ENCODE peak calls at places on chromosomes 7 and 10, in seven cellular contexts. C, Y, T, D, X, L and N are unnamed samples. For H3K4me1, the result is how much of the 10 kb centered on the place peaks cover.

GRCh38 chr10:91349381-91349780 is 60.8 kb upstream of the HECTD2 start:
- DNase-seq in C (no peak), Y (no peak), T (no peak), D (peak), X (peak), L (no peak), N (no peak)

GRCh38 chr10:104255244-104255981 is 721 bp downstream of the GSTO1 start:
- DNase-seq in C (no peak), Y (peak), T (peak), D (peak), X (no peak), L (no peak), N (no peak)

GRCh38 chr7:142808802-142809583 is 38.2 kb downstream of the PRSS2 start:
- DNase-seq in C (peak), Y (no peak), T (peak), D (no peak), X (no peak), L (peak), N (no peak)

GRCh38 chr7:44313621-44314031 is 11.8 kb downstream of the CAMK2B start:
- DNase-seq in C (no peak), Y (no peak), T (no peak), D (no peak), X (no peak), L (no peak), N (no peak)

GRCh38 chr7:29328811-29329210 is 134.2 kb downstream of the CHN2 start:
- DNase-seq in C (no peak), Y (no peak), T (no peak), D (peak), X (no peak), L (no peak), N (no peak)

GRCh38 chr7:100546129-100546867 is 7.3 kb downstream of the AGFG2 start:
- DNase-seq in C (no peak), Y (no peak), T (no peak), D (no peak), X (no peak), L (no peak), N (no peak)

GRCh38 chr7:133851416-133851815 is 275.7 kb upstream of the LRGUK start:
- DNase-seq in C (no peak), Y (no peak), T (no peak), D (no peak), X (no peak), L (no peak), N (no peak)

GRCh38 chr10:93468532-93469213 is 13.5 kb downstream of the MYOF start:
- DNase-seq in C (no peak), Y (no peak), T (no peak), D (peak), X (no peak), L (no peak), N (peak)

GRCh38 chr10:82089327-82089726 is 214.3 kb downstream of the NRG3 start:
- DNase-seq in C (no peak), Y (peak), T (no peak), D (no peak), X (no peak), L (no peak), N (no peak)

GRCh38 chr10:77943086-77943901 is 16.7 kb upstream of the DLG5 start:
- DNase-seq in C (no peak), Y (no peak), T (no peak), D (peak), X (no peak), L (peak), N (peak)

GRCh38 chr10:102546606-102547310 is 43.0 kb downstream of the SUFU start:
- DNase-seq in C (no peak), Y (peak), T (no peak), D (peak), X (peak), L (no peak), N (no peak)

GRCh38 chr7:80521809-80522208 is 9.9 kb upstream of the GNAT3 start:
- DNase-seq in C (no peak), Y (no peak), T (no peak), D (no peak), X (no peak), L (no peak), N (no peak)

GRCh38 chr10:23980054-23980453 is 228.9 kb upstream of the KIAA1217 start:
- DNase-seq in C (no peak), Y (no peak), T (no peak), D (no peak), X (no peak), L (no peak), N (no peak)

GRCh38 chr7:140475747-140476333 is 3.5 kb downstream of the MKRN1 start:
- DNase-seq in C (peak), Y (peak), T (peak), D (peak), X (no peak), L (no peak), N (no peak)

GRCh38 chr10:97428572-97428981 is 2.6 kb downstream of the PGAM1 start:
- DNase-seq in C (peak), Y (no peak), T (no peak), D (peak), X (no peak), L (no peak), N (no peak)

GRCh38 chr10:22222236-22223190 is 4.7 kb upstream of the EBLN1 start:
- DNase-seq in C (no peak), Y (no peak), T (no peak), D (no peak), X (no peak), L (no peak), N (no peak)
- H3K4me1 ChIP-seq in C (under half), Y (under half), T (under half), D (under half), X (under half), L (under half), N (under half)

DNA sequence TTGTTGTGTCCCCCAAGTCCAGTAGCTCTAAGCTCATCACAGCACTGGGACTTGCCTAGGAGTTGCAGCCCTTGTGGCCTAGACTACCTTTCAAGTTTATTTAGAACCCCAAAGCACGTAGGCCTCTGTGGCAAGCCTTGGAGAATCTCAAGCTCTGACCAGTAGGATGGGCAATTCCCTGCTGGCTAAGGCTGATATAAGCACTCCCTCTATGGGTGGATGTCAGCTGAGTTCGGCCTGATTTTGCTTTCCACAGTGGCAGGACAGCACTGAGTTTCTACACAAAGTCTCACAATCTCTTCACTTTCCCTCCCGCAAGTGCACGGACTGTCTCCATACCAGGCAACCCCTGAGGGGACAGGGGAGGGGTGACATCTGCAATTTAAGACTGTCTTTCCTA is 886.4 kb upstream of the LRRN3 start:
- DNase-seq in C (no peak), Y (no peak), T (no peak), D (no peak), X (no peak), L (no peak), N (no peak)
- TF ChIP-seq CTCF in C (no peak), Y (no peak), T (peak), D (no peak), X (no peak), L (no peak), N (peak)

GRCh38 chr10:33774857-33775256 is 440.4 kb upstream of the NRP1 start:
- DNase-seq in C (no peak), Y (no peak), T (no peak), D (no peak), X (no peak), L (no peak), N (no peak)

GRCh38 chr10:33777223-33777622 is 442.8 kb upstream of the NRP1 start:
- DNase-seq in C (no peak), Y (no peak), T (no peak), D (no peak), X (no peak), L (no peak), N (no peak)

GRCh38 chr10:33772370-33773331 is 438.2 kb upstream of the NRP1 start:
- DNase-seq in C (no peak), Y (no peak), T (no peak), D (peak), X (no peak), L (no peak), N (no peak)

GRCh38 chr10:33776419-33776818 is 442.0 kb upstream of the NRP1 start:
- DNase-seq in C (no peak), Y (no peak), T (no peak), D (no peak), X (no peak), L (no peak), N (no peak)

GRCh38 chr10:33773895-33774480 is 439.5 kb upstream of the NRP1 start:
- DNase-seq in C (no peak), Y (no peak), T (no peak), D (no peak), X (no peak), L (no peak), N (no peak)
- H3K4me1 ChIP-seq in C (under half), Y (under half), T (under half), D (under half), X (under half), L (under half), N (under half)

GRCh38 chr7:5396542-5396941 is 27.1 kb downstream of the TNRC18 start:
- DNase-seq in C (peak), Y (peak), T (peak), D (peak), X (no peak), L (no peak), N (no peak)
- TF ChIP-seq CTCF in C (peak), Y (no peak), T (peak), D (no peak), X (no peak), L (peak), N (peak)

GRCh38 chr10:69351589-69351988 is 65.1 kb downstream of the TACR2 start:
- DNase-seq in C (no peak), Y (no peak), T (no peak), D (no peak), X (no peak), L (no peak), N (no peak)

GRCh38 chr10:69348824-69349541 is 67.7 kb downstream of the TACR2 start:
- DNase-seq in C (no peak), Y (peak), T (no peak), D (peak), X (peak), L (no peak), N (peak)

GRCh38 chr10:69346776-69347175 is 68.5 kb downstream of the HK1 start:
- DNase-seq in C (no peak), Y (no peak), T (no peak), D (no peak), X (no peak), L (no peak), N (no peak)

GRCh38 chr10:69352569-69353264 is 64.0 kb downstream of the TACR2 start:
- DNase-seq in C (no peak), Y (no peak), T (no peak), D (peak), X (no peak), L (no peak), N (no peak)

DNA sequence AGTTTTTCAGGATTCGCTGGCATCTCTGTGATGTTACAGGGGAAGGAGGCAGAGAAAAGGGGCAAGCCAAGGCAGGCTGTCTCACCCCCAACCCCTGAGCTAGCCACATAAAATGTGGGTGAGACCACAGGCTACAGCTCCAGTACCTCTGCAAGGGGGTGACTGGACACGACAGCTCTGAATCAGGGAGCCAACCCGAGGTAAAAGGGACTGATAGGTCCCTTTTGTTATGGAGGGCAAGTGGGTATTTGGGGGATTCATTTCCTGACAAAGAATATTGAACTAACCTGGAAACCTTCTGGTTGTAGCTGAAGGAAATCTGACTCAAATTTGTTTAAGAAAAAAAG is 67.2 kb downstream of the TACR2 start:
- DNase-seq in C (no peak), Y (no peak), T (no peak), D (no peak), X (no peak), L (no peak), N (no peak)
- H3K4me1 ChIP-seq in C (half or more), Y (under half), T (under half), D (under half), X (half or more), L (under half), N (half or more)

GRCh38 chr7:110595694-110596093 is 495.2 kb upstream of the LRRN3 start:
- DNase-seq in C (no peak), Y (no peak), T (no peak), D (no peak), X (no peak), L (no peak), N (no peak)
- TF ChIP-seq CTCF in C (no peak), Y (no peak), T (peak), D (no peak), X (no peak), L (no peak), N (no peak)

DNA sequence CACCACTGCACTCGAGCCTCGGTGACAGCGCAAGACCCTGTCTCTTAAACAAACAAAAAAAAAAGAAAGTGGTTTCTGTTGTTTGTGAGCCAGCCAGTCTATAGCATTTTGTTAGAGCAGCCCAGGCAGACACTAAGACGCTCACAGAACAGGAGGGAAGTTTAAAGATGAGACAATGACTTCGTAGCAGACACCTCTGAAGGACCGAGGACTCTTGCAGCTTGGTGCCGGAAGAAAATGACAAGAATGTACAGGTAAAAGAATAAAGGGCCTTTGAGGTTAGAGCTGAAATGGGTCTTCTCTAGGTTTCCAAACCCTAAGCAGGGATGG is 39.7 kb downstream of the MACROH2A2 start:
- DNase-seq in C (no peak), Y (no peak), T (no peak), D (no peak), X (no peak), L (no peak), N (no peak)
- H3K4me1 ChIP-seq in C (under half), Y (under half), T (under half), D (under half), X (under half), L (under half), N (under half)